ENCODE peak calls at places on chromosomes 4 and X, in seven cellular contexts. S is effector memory CD4-positive, alpha-beta T cell; P is GM23248; K is upper lobe of right lung; C is aorta; J is left ventricle myocardium inferior; D is lower lobe of right lung. U is an unnamed sample. For H3K4me1, the result is how much of the 10 kb centered on the place peaks cover.

GRCh38 chrX:981791-982626 is 230.4 kb downstream of the CRLF2 start:
- DNase-seq in D (no peak), S (no peak), K (no peak), C (no peak), P (no peak), J (no peak), U (no peak)

GRCh38 chr4:11367371-11367770 is 61.3 kb downstream of the HS3ST1 start:
- DNase-seq in C (no peak), S (no peak), J (peak), P (no peak), K (no peak), D (no peak), U (no peak)

GRCh38 chrX:2401590-2402360 is 99.0 kb downstream of the DHRSX start:
- DNase-seq in P (peak), C (no peak), K (no peak), J (peak), D (no peak), S (no peak), U (no peak)

GRCh38 chr4:87985097-87985886 is 9.8 kb downstream of the SPP1 start:
- DNase-seq in D (peak), P (peak), S (no peak), C (no peak), J (peak), K (peak), U (no peak)

GRCh38 chrX:30196322-30196721 is 19.0 kb upstream of the MAGEB2 start:
- DNase-seq in P (peak), K (no peak), S (no peak), J (no peak), D (no peak), C (no peak), U (no peak)

GRCh38 chr4:143374771-143375170 is 38.1 kb downstream of the GAB1 start:
- DNase-seq in P (no peak), D (no peak), K (no peak), C (no peak), J (no peak), S (no peak), U (no peak)

GRCh38 chr4:10333942-10334341 is 123.3 kb downstream of the ZNF518B start:
- DNase-seq in K (no peak), D (no peak), C (no peak), J (no peak), P (no peak), S (no peak), U (no peak)

GRCh38 chrX:6225307-6226052 is 3.2 kb downstream of the NLGN4X start:
- DNase-seq in J (no peak), C (no peak), P (no peak), K (no peak), D (no peak), S (no peak), U (no peak)

GRCh38 chrX:101550362-101550761 is at the start of gene ARMCX1:
- DNase-seq in S (no peak), J (peak), D (peak), K (peak), P (peak), C (peak), U (no peak)

GRCh38 chr4:186810613-186811150 is 87.0 kb upstream of the FAT1 start:
- DNase-seq in J (no peak), C (no peak), D (no peak), S (no peak), P (no peak), K (no peak), U (no peak)

GRCh38 chr4:165016971-165017370 is 14.8 kb upstream of the TRIM60 start:
- DNase-seq in J (no peak), P (peak), D (no peak), C (no peak), S (no peak), K (no peak), U (no peak)

GRCh38 chrX:105694839-105695238 is 127.5 kb upstream of the NRK start:
- DNase-seq in J (no peak), P (no peak), K (no peak), D (no peak), C (no peak), S (no peak), U (no peak)

GRCh38 chr4:101651778-101652177 is 138.8 kb upstream of the BANK1 start:
- DNase-seq in J (peak), C (no peak), K (no peak), D (no peak), S (no peak), P (peak), U (no peak)

GRCh38 chr4:137213372-137214173 is 318.7 kb downstream of the PCDH18 start:
- DNase-seq in C (no peak), S (no peak), K (no peak), J (no peak), D (no peak), P (peak), U (no peak)

GRCh38 chr4:186701273-186701672 is 22.4 kb downstream of the FAT1 start:
- DNase-seq in D (no peak), J (peak), C (no peak), P (peak), K (no peak), S (no peak), U (no peak)

GRCh38 chr4:171956678-171957077 is 143.5 kb downstream of the GALNTL6 start:
- DNase-seq in K (no peak), C (no peak), S (no peak), J (no peak), P (no peak), D (no peak), U (no peak)

GRCh38 chrX:84933956-84934556 is 69.6 kb upstream of the APOOL start:
- DNase-seq in J (peak), C (no peak), S (no peak), D (no peak), P (no peak), K (no peak), U (no peak)

GRCh38 chrX:80335062-80335830 is 85.0 kb upstream of the TENT5D start:
- DNase-seq in K (peak), S (no peak), J (peak), C (peak), D (peak), P (peak), U (no peak)

GRCh38 chr4:149145803-149146202 is 669.8 kb downstream of the IQCM start:
- DNase-seq in S (no peak), P (peak), C (no peak), D (no peak), J (no peak), K (no peak), U (no peak)

GRCh38 chr4:157291071-157291470 is 70.5 kb downstream of the GRIA2 start:
- DNase-seq in J (no peak), C (no peak), K (no peak), S (no peak), P (peak), D (no peak), U (no peak)

GRCh38 chr4:97330915-97331314 is 812.4 kb downstream of the STPG2 start:
- DNase-seq in K (no peak), J (no peak), S (no peak), D (no peak), P (no peak), C (no peak), U (no peak)

GRCh38 chrX:55867254-55867653 is 149.7 kb downstream of the RRAGB start:
- DNase-seq in K (no peak), P (peak), C (no peak), D (no peak), J (no peak), S (no peak), U (no peak)

DNA sequence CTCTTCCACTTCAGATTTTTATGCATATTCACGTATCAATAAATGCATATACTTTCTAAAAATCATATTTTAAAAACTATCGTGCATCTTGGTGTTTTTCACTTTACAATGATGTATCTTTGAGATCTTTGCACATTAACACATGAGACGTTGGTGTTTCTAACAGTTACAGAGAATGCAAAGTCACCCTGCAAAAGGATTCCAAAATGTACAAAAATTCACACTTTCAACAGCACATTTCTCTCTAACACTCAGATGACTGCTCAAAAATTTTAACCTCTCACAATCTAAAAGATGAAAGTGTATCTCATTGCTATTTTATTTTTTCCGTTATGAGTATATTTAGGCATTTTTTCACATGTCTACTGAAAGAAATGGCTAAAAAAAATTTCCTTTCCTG is 38.9 kb downstream of the ELOVL6 start:
- DNase-seq in D (no peak), K (no peak), J (no peak), P (no peak), S (no peak), C (no peak), U (no peak)
- H3K4me1 ChIP-seq in D (under half), K (under half), J (under half), P (under half), S (under half), C (under half), U (under half)

DNA sequence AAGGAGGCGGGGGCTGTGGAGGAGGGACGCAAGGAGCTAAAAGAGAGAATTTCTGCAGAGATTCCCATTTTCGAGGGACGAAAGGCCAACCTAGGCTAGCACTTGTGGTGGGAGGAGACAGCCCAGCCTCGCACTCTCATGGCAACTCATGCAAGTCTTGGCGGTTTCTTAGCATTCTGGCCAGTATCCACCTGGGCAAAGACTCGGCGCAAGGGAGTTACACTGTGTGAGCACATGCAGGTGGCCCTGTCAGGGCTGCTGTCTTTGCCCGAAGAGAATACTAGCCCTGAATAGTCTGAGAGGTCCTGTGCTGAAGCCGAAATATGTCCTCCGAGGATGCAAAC is 15.5 kb downstream of the MCF2 start:
- DNase-seq in K (no peak), S (no peak), D (no peak), P (peak), J (no peak), C (no peak), U (no peak)
- H3K4me3 ChIP-seq in K (peak), S (no peak), D (peak), P (peak), J (peak), C (peak), U (no peak)

GRCh38 chr4:99669084-99669483 is 11.5 kb upstream of the C4orf54 start:
- DNase-seq in D (no peak), K (no peak), P (peak), J (no peak), C (no peak), S (no peak), U (no peak)
- H3K27ac ChIP-seq in D (no peak), K (no peak), P (no peak), J (peak), C (peak), S (no peak), U (no peak)

GRCh38 chr4:139735381-139736256 is 70.0 kb downstream of the MGST2 start:
- DNase-seq in J (peak), K (peak), P (peak), S (no peak), D (peak), C (peak), U (no peak)
- H3K4me1 ChIP-seq in J (half or more), K (under half), P (under half), S (under half), D (under half), C (under half), U (under half)

DNA sequence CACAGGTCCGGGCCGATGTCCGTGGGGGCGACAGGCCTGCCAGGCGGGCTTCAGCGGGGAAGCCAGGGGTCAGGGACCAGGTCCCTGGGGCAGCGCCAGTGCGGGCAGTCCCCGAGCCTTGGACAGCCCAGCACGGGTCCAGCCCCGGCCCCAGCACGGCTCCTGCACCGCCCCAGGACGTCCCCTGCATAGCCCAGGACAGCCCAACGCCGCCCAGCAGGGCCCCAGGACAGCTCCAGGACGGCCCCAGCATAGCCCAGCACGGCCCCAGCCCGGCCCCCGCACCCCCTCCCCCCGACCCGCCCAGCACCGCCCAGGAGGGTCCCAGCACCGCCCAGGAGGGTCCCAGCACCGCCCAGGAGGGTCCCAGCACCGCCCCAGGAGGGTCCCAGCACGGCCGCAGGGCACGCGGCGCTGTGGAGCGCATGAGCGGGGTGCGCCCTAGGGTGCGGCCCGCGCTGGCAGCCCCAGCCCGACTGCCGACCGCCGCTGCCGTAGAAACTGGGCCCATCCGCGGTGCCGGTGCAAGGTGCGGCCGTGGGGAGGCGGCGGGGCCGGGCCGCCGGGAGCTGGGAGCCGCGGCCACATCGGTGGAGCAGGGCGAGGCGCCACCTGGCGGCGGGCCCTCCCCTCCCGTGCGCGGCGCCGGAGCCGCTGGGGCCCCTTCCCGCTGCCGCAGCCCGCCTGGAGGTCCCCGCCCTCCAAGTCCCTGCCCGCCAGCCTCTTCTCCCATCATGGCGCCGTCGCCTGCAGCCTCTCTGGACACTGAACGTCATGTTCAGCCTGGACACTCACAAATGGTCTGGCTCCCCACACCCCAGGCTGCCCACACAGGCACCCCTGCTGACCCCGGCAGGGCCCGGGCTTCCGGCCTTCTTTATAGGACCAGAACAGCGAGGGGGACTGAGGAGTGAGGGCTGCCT is 106.8 kb upstream of the NKX1-1 start:
- DNase-seq in S (peak), K (peak), D (peak), J (peak), C (peak), P (peak), U (peak)
- H3K4me3 ChIP-seq in S (no peak), K (no peak), D (peak), J (peak), C (no peak), P (no peak), U (no peak)

GRCh38 chr4:151206241-151207005 is 70.5 kb upstream of the PRSS48 start:
- DNase-seq in D (no peak), C (no peak), J (no peak), K (no peak), P (no peak), S (no peak), U (no peak)

GRCh38 chr4:151204925-151205524 is 71.9 kb upstream of the PRSS48 start:
- DNase-seq in C (no peak), J (no peak), P (no peak), D (no peak), K (no peak), S (no peak), U (no peak)

GRCh38 chr4:151207868-151208267 is 69.1 kb upstream of the PRSS48 start:
- DNase-seq in K (no peak), D (no peak), S (no peak), P (no peak), C (no peak), J (no peak), U (no peak)

GRCh38 chr4:151205722-151206121 is 71.2 kb upstream of the PRSS48 start:
- DNase-seq in K (no peak), S (no peak), C (no peak), P (no peak), D (no peak), J (no peak), U (no peak)

GRCh38 chr4:151207186-151207585 is 69.8 kb upstream of the PRSS48 start:
- DNase-seq in J (no peak), K (no peak), C (no peak), S (no peak), D (no peak), P (no peak), U (no peak)
- H3K27ac ChIP-seq in J (peak), K (peak), C (no peak), S (no peak), D (no peak), P (no peak), U (no peak)

GRCh38 chr4:102815981-102816380 is 11.4 kb downstream of the UBE2D3 start:
- DNase-seq in K (no peak), D (no peak), P (peak), C (no peak), S (no peak), J (no peak), U (no peak)
- H3K4me1 ChIP-seq in K (half or more), D (half or more), P (half or more), C (under half), S (half or more), J (half or more), U (half or more)

GRCh38 chrX:107996124-107996523 is 14.0 kb upstream of the TEX13B start:
- DNase-seq in J (no peak), K (no peak), P (no peak), D (no peak), C (no peak), S (no peak), U (no peak)

GRCh38 chrX:108000751-108001150 is 18.6 kb upstream of the TEX13B start:
- DNase-seq in K (no peak), J (no peak), S (no peak), C (no peak), P (no peak), D (no peak), U (no peak)

GRCh38 chrX:108001218-108001814 is 19.1 kb upstream of the TEX13B start:
- DNase-seq in C (no peak), D (no peak), P (peak), K (no peak), J (no peak), S (no peak), U (peak)
- H3K4me3 ChIP-seq in C (no peak), D (no peak), P (no peak), K (no peak), J (no peak), S (no peak), U (no peak)

GRCh38 chr4:106149911-106150310 is 166.1 kb downstream of the TBCK start:
- DNase-seq in S (no peak), J (no peak), P (no peak), K (no peak), C (no peak), D (no peak), U (no peak)
- H3K27ac ChIP-seq in S (no peak), J (no peak), P (no peak), K (no peak), C (no peak), D (no peak), U (no peak)

GRCh38 chr4:82360298-82361177 is 13.3 kb downstream of the HNRNPD start:
- DNase-seq in C (no peak), J (no peak), P (peak), K (no peak), D (no peak), S (no peak), U (peak)

GRCh38 chr4:82362565-82362964 is 11.2 kb downstream of the HNRNPD start:
- DNase-seq in S (no peak), P (no peak), C (no peak), K (no peak), D (no peak), J (no peak), U (no peak)

GRCh38 chr4:82357640-82358039 is 16.2 kb downstream of the HNRNPD start:
- DNase-seq in K (no peak), P (no peak), S (no peak), J (no peak), C (no peak), D (no peak), U (no peak)

GRCh38 chr4:82354788-82355187 is 19.0 kb downstream of the HNRNPD start:
- DNase-seq in P (no peak), K (no peak), S (no peak), D (no peak), J (no peak), C (no peak), U (no peak)

GRCh38 chr4:82358773-82359324 is 14.9 kb downstream of the HNRNPD start:
- DNase-seq in P (no peak), D (no peak), S (no peak), C (no peak), J (no peak), K (no peak), U (no peak)
- H3K4me1 ChIP-seq in P (under half), D (half or more), S (under half), C (under half), J (half or more), K (under half), U (half or more)

U was measured in naive thymus-derived CD4-positive, alpha-beta T cell.